ENCODE peak calls at places on chromosome 7, in eight cellular contexts. C is GM20000, M is heart left ventricle, D is suprapubic skin, U is foreskin fibroblast, K is WTC11, P is ovary, Q is AG09319. F is an unnamed sample.

GRCh38 chr7:69608049-69608448 is 9.8 kb downstream of the AUTS2 start:
- DNase-seq in Q (no peak), U (no peak), P (no peak), M (no peak), K (no peak), D (no peak), C (no peak), F (no peak)

GRCh38 chr7:142800699-142801260 is 30.0 kb downstream of the PRSS2 start:
- DNase-seq in U (no peak), Q (no peak), M (peak; percentile 8), K (no peak), D (no peak), C (no peak), P (no peak), F (no peak)

GRCh38 chr7:98372993-98373392 is 27.9 kb downstream of the BAIAP2L1 start:
- DNase-seq in C (no peak), Q (no peak), U (peak; percentile 48), D (no peak), K (no peak), M (no peak), P (no peak), F (peak; percentile 42)

GRCh38 chr7:14635955-14636354 is 266.6 kb downstream of the DGKB start:
- DNase-seq in D (no peak), P (no peak), C (no peak), M (no peak), K (no peak), U (no peak), Q (no peak), F (no peak)

GRCh38 chr7:12389089-12389700 is 14.5 kb downstream of the VWDE start:
- DNase-seq in Q (peak; percentile 18), D (no peak), K (peak; percentile 65), P (no peak), U (peak; percentile 40), M (no peak), C (peak; percentile 47), F (peak; percentile 14)

GRCh38 chr7:125253454-125254182 is 324.0 kb upstream of the POT1 start:
- DNase-seq in Q (no peak), D (no peak), P (no peak), C (no peak), M (no peak), U (no peak), K (no peak), F (no peak)

GRCh38 chr7:136064098-136064497 is 86.9 kb upstream of the MTPN start:
- DNase-seq in M (no peak), Q (no peak), K (no peak), U (no peak), C (no peak), D (no peak), P (no peak), F (no peak)

GRCh38 chr7:924541-925231 is 29.8 kb downstream of the ADAP1 start:
- DNase-seq in U (no peak), Q (no peak), M (peak; percentile 23), C (peak; percentile 81), K (peak; percentile 11), P (no peak), D (peak; percentile 77), F (no peak)

GRCh38 chr7:112665709-112666108 is 124.5 kb downstream of the TMEM168 start:
- DNase-seq in P (no peak), K (peak; percentile 25), M (no peak), U (peak; percentile 39), D (no peak), Q (no peak), C (no peak), F (no peak)

DNA sequence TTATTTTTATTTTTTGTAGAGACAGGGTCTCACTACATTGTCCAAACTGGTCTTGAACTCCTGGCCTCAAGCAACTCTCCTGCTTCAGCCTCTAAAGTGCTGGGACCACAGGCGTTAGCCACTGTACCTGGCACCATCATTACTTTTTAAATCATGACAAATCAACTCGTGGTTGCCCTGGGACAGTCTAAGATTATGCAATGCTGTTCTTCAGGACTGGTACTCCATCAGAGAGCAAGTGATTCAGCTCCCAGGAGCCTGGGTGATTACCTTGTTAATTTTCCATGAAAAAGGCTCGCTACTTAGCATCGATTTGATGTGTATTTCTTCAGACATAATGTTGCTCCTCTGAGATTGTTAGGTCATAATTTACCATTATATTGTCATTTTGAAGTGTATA is 158.9 kb upstream of the STEAP4 start:
- DNase-seq in K (no peak), C (no peak), D (no peak), M (no peak), Q (no peak), P (no peak), U (no peak), F (no peak)
- TF ChIP-seq CTCF in K (no peak), C (no peak), D (no peak), M (no peak), Q (no peak), P (no peak), U (no peak), F (no peak)

DNA sequence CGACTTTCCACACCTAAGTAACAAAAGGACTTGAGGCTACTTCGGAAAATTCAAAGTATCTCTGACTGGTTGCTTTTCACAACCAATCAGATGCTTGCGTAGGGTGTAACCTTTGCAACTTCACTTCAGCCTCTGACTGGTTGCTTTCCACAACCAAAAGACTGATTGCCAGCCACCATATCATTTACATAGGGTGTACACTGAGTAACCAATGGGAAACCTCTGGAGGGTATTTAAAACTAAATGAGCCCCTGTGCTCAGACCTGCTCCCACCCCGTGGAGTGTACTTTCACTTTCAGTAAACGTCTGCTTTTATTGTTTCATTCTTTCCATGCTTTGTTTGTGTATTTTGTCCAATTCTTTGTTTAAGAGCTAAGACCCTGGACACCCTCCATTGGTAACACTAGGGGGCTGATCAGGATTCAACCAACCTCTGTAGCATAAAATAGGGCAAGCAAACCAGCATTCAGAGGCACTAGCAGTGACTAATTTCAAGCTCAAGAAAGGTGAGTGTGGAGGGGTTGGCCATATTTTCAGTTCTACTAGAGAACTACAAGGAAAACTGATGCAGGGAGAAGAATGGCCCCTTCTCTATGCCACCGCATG is 390.8 kb downstream of the POM121L12 start:
- DNase-seq in P (no peak), K (no peak), D (no peak), M (no peak), C (no peak), Q (no peak), U (no peak), F (no peak)
- TF ChIP-seq CTCF in P (no peak), K (no peak), D (no peak), M (no peak), C (no peak), Q (no peak), U (no peak), F (no peak)

GRCh38 chr7:11153694-11154093 is 180.0 kb downstream of the PHF14 start:
- DNase-seq in Q (no peak), K (no peak), U (no peak), D (no peak), C (no peak), P (no peak), M (no peak), F (no peak)
- TF ChIP-seq CTCF in Q (no peak), K (no peak), U (no peak), D (no peak), C (no peak), P (no peak), M (no peak), F (no peak)

GRCh38 chr7:2154831-2155230 is 77.9 kb downstream of the MAD1L1 start:
- DNase-seq in M (no peak), Q (no peak), D (no peak), U (no peak), P (no peak), C (no peak), K (no peak), F (no peak)

GRCh38 chr7:2156756-2157472 is 75.8 kb downstream of the MAD1L1 start:
- DNase-seq in K (no peak), U (no peak), M (no peak), P (no peak), Q (no peak), C (no peak), D (no peak), F (no peak)

GRCh38 chr7:2151801-2152612 is 80.7 kb downstream of the MAD1L1 start:
- DNase-seq in U (no peak), Q (no peak), K (no peak), C (no peak), P (no peak), D (no peak), M (no peak), F (no peak)

GRCh38 chr7:2152646-2153045 is 80.1 kb downstream of the MAD1L1 start:
- DNase-seq in K (no peak), U (no peak), M (no peak), Q (no peak), D (no peak), P (no peak), C (no peak), F (no peak)

DNA sequence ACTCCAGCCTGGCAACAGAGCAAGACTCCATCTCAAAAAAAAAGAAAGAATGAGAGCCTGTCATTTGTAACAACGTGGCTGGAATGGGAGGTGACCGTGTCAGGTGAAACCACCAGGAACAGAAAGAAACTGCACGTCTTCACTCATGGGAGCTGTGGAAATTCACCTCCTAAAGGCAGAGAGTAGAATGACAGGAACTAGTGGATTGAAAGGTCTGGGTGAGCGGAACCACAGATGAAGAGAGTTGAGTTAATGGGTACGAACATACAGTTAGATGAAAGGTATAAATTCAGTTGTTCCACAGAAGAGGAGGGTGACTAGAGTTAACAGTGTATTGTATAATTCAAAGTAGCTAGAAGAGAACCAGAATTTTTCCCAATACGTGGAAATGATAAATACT is 78.6 kb downstream of the MAD1L1 start:
- DNase-seq in D (no peak), M (no peak), K (no peak), P (no peak), Q (no peak), C (no peak), U (no peak), F (no peak)
- TF ChIP-seq CTCF in D (no peak), M (no peak), K (no peak), P (no peak), Q (no peak), C (no peak), U (no peak), F (no peak)